ENCODE peak calls at places on chromosomes 2 and 18, in ten cellular contexts. One of them, this sample, is unnamed.

GRCh38 chr2:241576293-241576654 is 17.7 kb downstream of the BOK start:
- DNase-seq in HEK293T: no peak
- DNase-seq in activated gamma-delta T cell treated with anti-CD3 and anti-CD28 coated beads, Interleukin-2, amount 50 U/mL, for 16 hours: no peak
- DNase-seq in glutamatergic neuron: no peak
- DNase-seq in GM23338: peak
- DNase-seq in NCI-H187: no peak
- DNase-seq in A549: no peak
- DNase-seq in EL: no peak
- DNase-seq in HT1080: no peak
- DNase-seq in IMR-90: no peak
- DNase-seq in this sample: no peak

GRCh38 chr18:10377956-10378355 is 76.5 kb upstream of the APCDD1 start:
- DNase-seq in HEK293T: no peak
- DNase-seq in GM23338: no peak
- DNase-seq in A549: no peak
- DNase-seq in glutamatergic neuron: no peak
- DNase-seq in HT1080: no peak
- DNase-seq in NCI-H187: no peak
- DNase-seq in IMR-90: peak
- DNase-seq in EL: peak
- DNase-seq in activated gamma-delta T cell treated with anti-CD3 and anti-CD28 coated beads, Interleukin-2, amount 50 U/mL, for 16 hours: no peak
- DNase-seq in this sample: no peak

GRCh38 chr18:12890964-12891363 is 6.9 kb upstream of the PTPN2 start:
- DNase-seq in GM23338: no peak
- DNase-seq in HT1080: no peak
- DNase-seq in activated gamma-delta T cell treated with anti-CD3 and anti-CD28 coated beads, Interleukin-2, amount 50 U/mL, for 16 hours: no peak
- DNase-seq in glutamatergic neuron: no peak
- DNase-seq in EL: no peak
- DNase-seq in NCI-H187: no peak
- DNase-seq in A549: no peak
- DNase-seq in IMR-90: no peak
- DNase-seq in HEK293T: no peak
- DNase-seq in this sample: no peak

GRCh38 chr2:14517731-14518130 is 114.8 kb upstream of the LRATD1 start:
- DNase-seq in GM23338: no peak
- DNase-seq in activated gamma-delta T cell treated with anti-CD3 and anti-CD28 coated beads, Interleukin-2, amount 50 U/mL, for 16 hours: no peak
- DNase-seq in IMR-90: no peak
- DNase-seq in glutamatergic neuron: no peak
- DNase-seq in HT1080: no peak
- DNase-seq in EL: peak
- DNase-seq in HEK293T: no peak
- DNase-seq in NCI-H187: no peak
- DNase-seq in A549: no peak
- DNase-seq in this sample: no peak

GRCh38 chr2:128720440-128721022 is 401.9 kb upstream of the HS6ST1 start:
- DNase-seq in A549: no peak
- DNase-seq in activated gamma-delta T cell treated with anti-CD3 and anti-CD28 coated beads, Interleukin-2, amount 50 U/mL, for 16 hours: no peak
- DNase-seq in glutamatergic neuron: no peak
- DNase-seq in HEK293T: no peak
- DNase-seq in EL: no peak
- DNase-seq in HT1080: no peak
- DNase-seq in NCI-H187: no peak
- DNase-seq in GM23338: peak
- DNase-seq in IMR-90: no peak
- DNase-seq in this sample: no peak

GRCh38 chr2:132668986-132669853 is 785 bp downstream of the LYPD1 start:
- DNase-seq in glutamatergic neuron: peak
- DNase-seq in activated gamma-delta T cell treated with anti-CD3 and anti-CD28 coated beads, Interleukin-2, amount 50 U/mL, for 16 hours: no peak
- DNase-seq in NCI-H187: peak
- DNase-seq in GM23338: peak
- DNase-seq in HEK293T: peak
- DNase-seq in HT1080: peak
- DNase-seq in EL: peak
- DNase-seq in A549: peak
- DNase-seq in IMR-90: no peak
- DNase-seq in this sample: no peak

GRCh38 chr18:11029021-11029420 is 120.3 kb downstream of the PIEZO2 start:
- DNase-seq in IMR-90: no peak
- DNase-seq in activated gamma-delta T cell treated with anti-CD3 and anti-CD28 coated beads, Interleukin-2, amount 50 U/mL, for 16 hours: no peak
- DNase-seq in HT1080: no peak
- DNase-seq in EL: no peak
- DNase-seq in glutamatergic neuron: no peak
- DNase-seq in A549: no peak
- DNase-seq in HEK293T: no peak
- DNase-seq in GM23338: no peak
- DNase-seq in NCI-H187: no peak
- DNase-seq in this sample: no peak

GRCh38 chr2:217846321-217846743 is 156.5 kb downstream of the TNS1 start:
- DNase-seq in NCI-H187: no peak
- DNase-seq in HEK293T: no peak
- DNase-seq in GM23338: no peak
- DNase-seq in glutamatergic neuron: no peak
- DNase-seq in A549: no peak
- DNase-seq in IMR-90: no peak
- DNase-seq in activated gamma-delta T cell treated with anti-CD3 and anti-CD28 coated beads, Interleukin-2, amount 50 U/mL, for 16 hours: no peak
- DNase-seq in EL: no peak
- DNase-seq in HT1080: no peak
- DNase-seq in this sample: no peak

GRCh38 chr2:242012956-242013764 is 143.6 kb downstream of the RTP5 start:
- DNase-seq in IMR-90: no peak
- DNase-seq in NCI-H187: no peak
- DNase-seq in activated gamma-delta T cell treated with anti-CD3 and anti-CD28 coated beads, Interleukin-2, amount 50 U/mL, for 16 hours: no peak
- DNase-seq in GM23338: no peak
- DNase-seq in EL: no peak
- DNase-seq in HT1080: no peak
- DNase-seq in glutamatergic neuron: no peak
- DNase-seq in HEK293T: no peak
- DNase-seq in A549: no peak
- DNase-seq in this sample: no peak

GRCh38 chr18:5294618-5295230 is 802 bp downstream of the ZBTB14 start:
- DNase-seq in EL: peak
- DNase-seq in glutamatergic neuron: peak
- DNase-seq in GM23338: peak
- DNase-seq in HT1080: peak
- DNase-seq in activated gamma-delta T cell treated with anti-CD3 and anti-CD28 coated beads, Interleukin-2, amount 50 U/mL, for 16 hours: peak
- DNase-seq in A549: peak
- DNase-seq in IMR-90: peak
- DNase-seq in HEK293T: no peak
- DNase-seq in NCI-H187: peak
- DNase-seq in this sample: peak

GRCh38 chr18:63617049-63617995 is 26.7 kb downstream of the SERPINB4 start:
- DNase-seq in A549: no peak
- DNase-seq in EL: no peak
- DNase-seq in HEK293T: no peak
- DNase-seq in activated gamma-delta T cell treated with anti-CD3 and anti-CD28 coated beads, Interleukin-2, amount 50 U/mL, for 16 hours: no peak
- DNase-seq in HT1080: no peak
- DNase-seq in NCI-H187: no peak
- DNase-seq in glutamatergic neuron: no peak
- DNase-seq in IMR-90: no peak
- DNase-seq in GM23338: peak
- DNase-seq in this sample: no peak

GRCh38 chr18:11994346-11994707 is 13.0 kb downstream of the IMPA2 start:
- DNase-seq in HEK293T: no peak
- DNase-seq in IMR-90: peak
- DNase-seq in GM23338: no peak
- DNase-seq in NCI-H187: no peak
- DNase-seq in activated gamma-delta T cell treated with anti-CD3 and anti-CD28 coated beads, Interleukin-2, amount 50 U/mL, for 16 hours: no peak
- DNase-seq in glutamatergic neuron: no peak
- DNase-seq in EL: peak
- DNase-seq in HT1080: no peak
- DNase-seq in A549: peak
- DNase-seq in this sample: no peak

GRCh38 chr18:45186832-45187231 is 428.4 kb upstream of the SLC14A2 start:
- DNase-seq in HEK293T: no peak
- DNase-seq in activated gamma-delta T cell treated with anti-CD3 and anti-CD28 coated beads, Interleukin-2, amount 50 U/mL, for 16 hours: no peak
- DNase-seq in EL: no peak
- DNase-seq in HT1080: no peak
- DNase-seq in glutamatergic neuron: no peak
- DNase-seq in IMR-90: no peak
- DNase-seq in GM23338: no peak
- DNase-seq in NCI-H187: no peak
- DNase-seq in A549: no peak
- DNase-seq in this sample: no peak

GRCh38 chr2:82636411-82637020 is 1822.6 kb downstream of the SUCLG1 start:
- DNase-seq in activated gamma-delta T cell treated with anti-CD3 and anti-CD28 coated beads, Interleukin-2, amount 50 U/mL, for 16 hours: no peak
- DNase-seq in IMR-90: no peak
- DNase-seq in A549: no peak
- DNase-seq in EL: peak
- DNase-seq in NCI-H187: no peak
- DNase-seq in HT1080: peak
- DNase-seq in GM23338: no peak
- DNase-seq in HEK293T: no peak
- DNase-seq in glutamatergic neuron: no peak
- DNase-seq in this sample: no peak

GRCh38 chr2:206255003-206255402 is 19.5 kb upstream of the ZDBF2 start:
- DNase-seq in glutamatergic neuron: no peak
- DNase-seq in HT1080: no peak
- DNase-seq in IMR-90: no peak
- DNase-seq in activated gamma-delta T cell treated with anti-CD3 and anti-CD28 coated beads, Interleukin-2, amount 50 U/mL, for 16 hours: no peak
- DNase-seq in A549: no peak
- DNase-seq in NCI-H187: no peak
- DNase-seq in GM23338: peak
- DNase-seq in EL: no peak
- DNase-seq in HEK293T: no peak
- DNase-seq in this sample: no peak

GRCh38 chr18:50133526-50133925 is 61.4 kb downstream of the MYO5B start:
- DNase-seq in glutamatergic neuron: no peak
- DNase-seq in A549: no peak
- DNase-seq in EL: no peak
- DNase-seq in HT1080: no peak
- DNase-seq in GM23338: peak
- DNase-seq in IMR-90: no peak
- DNase-seq in HEK293T: no peak
- DNase-seq in NCI-H187: no peak
- DNase-seq in activated gamma-delta T cell treated with anti-CD3 and anti-CD28 coated beads, Interleukin-2, amount 50 U/mL, for 16 hours: no peak
- DNase-seq in this sample: no peak

GRCh38 chr2:27198627-27199026 is 13.2 kb upstream of the ATRAID start:
- DNase-seq in HEK293T: no peak
- DNase-seq in GM23338: no peak
- DNase-seq in glutamatergic neuron: no peak
- DNase-seq in A549: no peak
- DNase-seq in HT1080: no peak
- DNase-seq in IMR-90: no peak
- DNase-seq in activated gamma-delta T cell treated with anti-CD3 and anti-CD28 coated beads, Interleukin-2, amount 50 U/mL, for 16 hours: no peak
- DNase-seq in NCI-H187: no peak
- DNase-seq in EL: no peak
- DNase-seq in this sample: no peak

GRCh38 chr2:33136570-33136969 is 189.8 kb downstream of the LTBP1 start:
- DNase-seq in HT1080: no peak
- DNase-seq in IMR-90: peak
- DNase-seq in NCI-H187: no peak
- DNase-seq in HEK293T: no peak
- DNase-seq in EL: no peak
- DNase-seq in A549: no peak
- DNase-seq in GM23338: no peak
- DNase-seq in glutamatergic neuron: no peak
- DNase-seq in activated gamma-delta T cell treated with anti-CD3 and anti-CD28 coated beads, Interleukin-2, amount 50 U/mL, for 16 hours: no peak
- DNase-seq in this sample: no peak

GRCh38 chr18:58314284-58314683 is 270.3 kb downstream of the NEDD4L start:
- DNase-seq in HEK293T: no peak
- DNase-seq in glutamatergic neuron: no peak
- DNase-seq in A549: peak
- DNase-seq in EL: peak
- DNase-seq in IMR-90: peak
- DNase-seq in GM23338: no peak
- DNase-seq in activated gamma-delta T cell treated with anti-CD3 and anti-CD28 coated beads, Interleukin-2, amount 50 U/mL, for 16 hours: no peak
- DNase-seq in HT1080: peak
- DNase-seq in NCI-H187: no peak
- DNase-seq in this sample: no peak